ENCODE peak calls at places on chromosomes 11 and 22, in eight cellular contexts. D is SK-N-SH, G is mesothelial cell of epicardium, V is HL-60, O is lung, J is cardiac muscle cell, B is colonic mucosa, Z is GM13977. L is an unnamed sample.

GRCh38 chr11:93221539-93221938 is 23.7 kb upstream of the SLC36A4 start:
- DNase-seq in V (no peak), G (no peak), Z (no peak), D (no peak), J (no peak), B (peak), O (no peak), L (no peak)

GRCh38 chr11:64643927-64644326 is 52.9 kb downstream of the SLC22A12 start:
- DNase-seq in G (no peak), D (no peak), O (no peak), B (no peak), Z (peak), J (no peak), V (no peak), L (no peak)

GRCh38 chr11:62400760-62401159 is 18.1 kb upstream of the SCGB1A1 start:
- DNase-seq in Z (no peak), G (peak), B (peak), J (peak), V (no peak), D (peak), O (peak), L (no peak)

GRCh38 chr11:111582881-111583280 is 19.4 kb upstream of the SIK2 start:
- DNase-seq in V (no peak), D (no peak), B (no peak), G (no peak), J (no peak), O (no peak), Z (no peak), L (no peak)

GRCh38 chr11:57155400-57155799 is 26.4 kb upstream of the LRRC55 start:
- DNase-seq in B (no peak), D (no peak), G (no peak), J (no peak), O (no peak), Z (no peak), V (no peak), L (no peak)

GRCh38 chr11:66124564-66124963 is 54.5 kb downstream of the PACS1 start:
- DNase-seq in G (no peak), Z (no peak), V (no peak), D (no peak), J (peak), O (no peak), B (no peak), L (no peak)

GRCh38 chr11:93986716-93987115 is 34.4 kb upstream of the HEPHL1 start:
- DNase-seq in V (no peak), G (no peak), D (no peak), J (peak), Z (no peak), O (no peak), B (no peak), L (no peak)

GRCh38 chr11:126157326-126158030 is 54.0 kb downstream of the RPUSD4 start:
- DNase-seq in O (no peak), J (no peak), G (no peak), D (no peak), Z (no peak), B (no peak), V (peak), L (no peak)

GRCh38 chr11:69986421-69987229 is 91.5 kb upstream of the ANO1 start:
- DNase-seq in Z (no peak), D (no peak), V (no peak), O (no peak), G (no peak), B (no peak), J (no peak), L (no peak)

GRCh38 chr11:33310720-33311500 is 53.7 kb downstream of the HIPK3 start:
- DNase-seq in O (no peak), D (no peak), V (no peak), G (no peak), B (no peak), Z (no peak), J (peak), L (no peak)

GRCh38 chr11:1656670-1657069 is 27.1 kb downstream of the KRTAP5-5 start:
- DNase-seq in D (no peak), G (no peak), O (no peak), Z (no peak), V (no peak), J (no peak), B (no peak), L (no peak)

GRCh38 chr11:102288745-102289083 is 28.6 kb upstream of the BIRC3 start:
- DNase-seq in B (no peak), O (no peak), Z (no peak), G (no peak), V (no peak), J (no peak), D (no peak), L (no peak)

GRCh38 chr11:114478768-114479167 is 39.5 kb downstream of the REXO2 start:
- DNase-seq in J (peak), O (no peak), B (no peak), G (no peak), V (no peak), Z (no peak), D (no peak), L (no peak)

GRCh38 chr22:46066691-46067090 is 83.6 kb upstream of the PPARA start:
- DNase-seq in O (no peak), G (no peak), Z (no peak), B (peak), D (no peak), J (no peak), V (no peak), L (no peak)

GRCh38 chr11:1290052-1291040 is 19.1 kb downstream of the TOLLIP start:
- DNase-seq in Z (no peak), B (no peak), D (no peak), O (no peak), G (no peak), J (no peak), V (no peak), L (no peak)

GRCh38 chr11:97548280-97548679 is 1158.5 kb downstream of the JRKL start:
- DNase-seq in V (no peak), J (no peak), O (no peak), D (no peak), B (no peak), G (no peak), Z (no peak), L (no peak)

GRCh38 chr11:64665381-64665780 is 57.6 kb downstream of the NRXN2 start:
- DNase-seq in J (no peak), G (no peak), B (no peak), O (no peak), Z (no peak), V (no peak), D (no peak), L (no peak)

GRCh38 chr22:39716534-39716933 is 146.0 kb downstream of the CACNA1I start:
- DNase-seq in B (no peak), O (no peak), G (no peak), V (no peak), J (no peak), D (no peak), Z (no peak), L (no peak)

GRCh38 chr11:101582242-101583052 is 1.4 kb downstream of the TRPC6 start:
- DNase-seq in Z (no peak), B (no peak), D (peak), J (no peak), V (no peak), O (no peak), G (peak), L (no peak)

GRCh38 chr11:134399996-134400395 is 12.0 kb downstream of the B3GAT1 start:
- DNase-seq in D (no peak), G (no peak), V (no peak), O (no peak), Z (no peak), J (no peak), B (no peak), L (no peak)

GRCh38 chr22:23214398-23214797 is 34.1 kb downstream of the BCR start:
- DNase-seq in Z (no peak), V (no peak), B (no peak), O (no peak), J (no peak), D (no peak), G (no peak), L (no peak)

GRCh38 chr11:75718406-75719088 is 909 bp downstream of the MOGAT2 start:
- DNase-seq in B (no peak), D (no peak), V (no peak), O (no peak), Z (no peak), G (no peak), J (peak), L (no peak)

GRCh38 chr11:59678118-59678812 is 9.4 kb upstream of the PATL1 start:
- DNase-seq in J (peak), D (no peak), G (no peak), V (no peak), Z (no peak), B (no peak), O (no peak), L (no peak)

GRCh38 chr11:44634401-44635281 is 69.2 kb downstream of the CD82 start:
- DNase-seq in B (no peak), D (peak), O (peak), G (peak), Z (no peak), J (peak), V (no peak), L (peak)

GRCh38 chr11:47688986-47689385 is 26.2 kb downstream of the AGBL2 start:
- DNase-seq in J (no peak), Z (no peak), G (no peak), V (no peak), D (no peak), B (no peak), O (no peak), L (no peak)

GRCh38 chr11:12799373-12799835 is 125.2 kb downstream of the TEAD1 start:
- DNase-seq in D (no peak), V (no peak), Z (no peak), B (no peak), J (no peak), O (no peak), G (no peak), L (no peak)

GRCh38 chr11:47469411-47470179 is 20.7 kb upstream of the RAPSN start:
- DNase-seq in Z (no peak), O (no peak), J (peak), V (no peak), D (no peak), B (no peak), G (no peak), L (no peak)

GRCh38 chr11:16977136-16978020 is 36.8 kb downstream of the PLEKHA7 start:
- DNase-seq in Z (no peak), J (no peak), D (no peak), G (no peak), V (no peak), O (peak), B (peak), L (no peak)

GRCh38 chr11:72048718-72049460 is 31.5 kb downstream of the NUMA1 start:
- DNase-seq in B (no peak), Z (no peak), V (no peak), J (peak), G (no peak), D (no peak), O (no peak), L (no peak)

GRCh38 chr11:100152751-100153150 is 534.3 kb upstream of the ARHGAP42 start:
- DNase-seq in G (no peak), B (no peak), J (no peak), D (no peak), O (no peak), V (no peak), Z (no peak), L (no peak)

GRCh38 chr11:69166186-69167115 is 10.7 kb downstream of the SMIM38 start:
- DNase-seq in J (peak), O (no peak), V (peak), Z (peak), G (no peak), D (peak), B (no peak), L (no peak)

GRCh38 chr11:114109206-114110090 is 49.9 kb downstream of the ZBTB16 start:
- DNase-seq in Z (no peak), B (no peak), O (no peak), D (no peak), V (peak), G (no peak), J (no peak), L (no peak)

GRCh38 chr11:62919898-62920640 is 1.1 kb downstream of the CHRM1 start:
- DNase-seq in O (no peak), Z (no peak), G (no peak), J (no peak), B (no peak), D (no peak), V (no peak), L (no peak)

GRCh38 chr11:30313580-30313979 is 9.3 kb upstream of the ARL14EP start:
- DNase-seq in Z (no peak), O (no peak), B (no peak), V (no peak), G (no peak), J (no peak), D (no peak), L (no peak)

GRCh38 chr11:62324738-62325556 is 12.3 kb upstream of the ASRGL1 start:
- DNase-seq in V (peak), B (peak), O (peak), J (peak), Z (peak), G (no peak), D (peak), L (no peak)

GRCh38 chr11:40271361-40271760 is 1188.1 kb downstream of the LRRC4C start:
- DNase-seq in J (no peak), B (no peak), Z (no peak), G (no peak), O (no peak), V (no peak), D (no peak), L (no peak)

GRCh38 chr11:108929241-108929640 is 264.4 kb downstream of the DDX10 start:
- DNase-seq in Z (no peak), V (no peak), O (no peak), G (no peak), B (no peak), J (peak), D (no peak), L (no peak)

GRCh38 chr22:46379301-46379930 is 43.9 kb downstream of the TRMU start:
- DNase-seq in O (peak), J (no peak), G (no peak), D (no peak), B (peak), Z (no peak), V (no peak), L (no peak)

GRCh38 chr22:46929689-46930225 is 167.3 kb downstream of the TBC1D22A start:
- DNase-seq in B (peak), J (no peak), G (no peak), D (no peak), O (no peak), V (no peak), Z (no peak), L (peak)

DNA sequence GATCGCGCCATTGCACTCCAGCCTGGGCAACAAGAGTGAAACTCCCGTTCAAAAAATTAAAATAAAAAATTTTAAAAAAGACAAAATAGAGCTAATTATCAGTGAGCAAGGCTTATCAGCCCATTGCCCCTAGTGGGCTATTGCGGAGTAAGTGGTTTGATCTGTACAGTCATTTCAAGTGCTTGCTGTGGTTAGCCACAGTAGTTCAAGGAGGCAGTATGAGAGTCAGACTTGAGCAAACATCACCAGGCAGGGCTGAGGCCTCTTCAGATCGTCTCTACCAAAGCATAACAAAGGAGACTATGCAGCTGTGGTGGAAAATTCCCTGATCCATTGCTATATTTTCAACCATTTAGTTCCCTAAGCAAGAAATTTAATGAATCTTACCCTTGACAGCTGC is 4.3 kb upstream of the SBF2 start:
- DNase-seq in Z (peak), D (no peak), B (no peak), V (peak), O (no peak), G (no peak), J (peak), L (no peak)
- TF ChIP-seq CTCF in Z (peak), D (peak), B (no peak), V (no peak), O (no peak), G (no peak), J (peak), L (peak)

GRCh38 chr11:58575377-58576020 is at the start of gene LPXN:
- DNase-seq in B (no peak), D (no peak), J (peak), V (peak), O (no peak), G (no peak), Z (peak), L (no peak)
- TF ChIP-seq CTCF in B (no peak), D (no peak), J (no peak), V (no peak), O (no peak), G (no peak), Z (peak), L (no peak)

GRCh38 chr22:44033689-44034088 is 9.6 kb downstream of the PARVB start:
- DNase-seq in O (no peak), J (peak), Z (no peak), V (no peak), G (no peak), B (no peak), D (no peak), L (no peak)

GRCh38 chr22:44042822-44043221 is 18.7 kb downstream of the PARVB start:
- DNase-seq in O (no peak), Z (no peak), B (no peak), J (no peak), G (no peak), D (no peak), V (no peak), L (no peak)

GRCh38 chr22:44033287-44033686 is 9.2 kb downstream of the PARVB start:
- DNase-seq in O (no peak), D (no peak), B (no peak), V (no peak), G (no peak), J (no peak), Z (no peak), L (no peak)

GRCh38 chr22:44039566-44040171 is 15.6 kb downstream of the PARVB start:
- DNase-seq in Z (no peak), G (no peak), O (no peak), J (no peak), V (no peak), D (no peak), B (no peak), L (no peak)

GRCh38 chr22:44037519-44038370 is 13.6 kb downstream of the PARVB start:
- DNase-seq in O (no peak), Z (no peak), D (no peak), V (no peak), J (peak), B (no peak), G (no peak), L (no peak)
- TF ChIP-seq CTCF in O (no peak), Z (no peak), D (no peak), V (no peak), J (no peak), B (no peak), G (no peak), L (no peak)

GRCh38 chr22:19719488-19720021 is 3.8 kb upstream of the GP1BB start:
- DNase-seq in V (no peak), O (no peak), D (no peak), G (no peak), B (no peak), J (no peak), Z (no peak), L (no peak)
- TF ChIP-seq CTCF in V (no peak), O (no peak), D (no peak), G (no peak), B (no peak), J (no peak), Z (no peak), L (no peak)

DNA sequence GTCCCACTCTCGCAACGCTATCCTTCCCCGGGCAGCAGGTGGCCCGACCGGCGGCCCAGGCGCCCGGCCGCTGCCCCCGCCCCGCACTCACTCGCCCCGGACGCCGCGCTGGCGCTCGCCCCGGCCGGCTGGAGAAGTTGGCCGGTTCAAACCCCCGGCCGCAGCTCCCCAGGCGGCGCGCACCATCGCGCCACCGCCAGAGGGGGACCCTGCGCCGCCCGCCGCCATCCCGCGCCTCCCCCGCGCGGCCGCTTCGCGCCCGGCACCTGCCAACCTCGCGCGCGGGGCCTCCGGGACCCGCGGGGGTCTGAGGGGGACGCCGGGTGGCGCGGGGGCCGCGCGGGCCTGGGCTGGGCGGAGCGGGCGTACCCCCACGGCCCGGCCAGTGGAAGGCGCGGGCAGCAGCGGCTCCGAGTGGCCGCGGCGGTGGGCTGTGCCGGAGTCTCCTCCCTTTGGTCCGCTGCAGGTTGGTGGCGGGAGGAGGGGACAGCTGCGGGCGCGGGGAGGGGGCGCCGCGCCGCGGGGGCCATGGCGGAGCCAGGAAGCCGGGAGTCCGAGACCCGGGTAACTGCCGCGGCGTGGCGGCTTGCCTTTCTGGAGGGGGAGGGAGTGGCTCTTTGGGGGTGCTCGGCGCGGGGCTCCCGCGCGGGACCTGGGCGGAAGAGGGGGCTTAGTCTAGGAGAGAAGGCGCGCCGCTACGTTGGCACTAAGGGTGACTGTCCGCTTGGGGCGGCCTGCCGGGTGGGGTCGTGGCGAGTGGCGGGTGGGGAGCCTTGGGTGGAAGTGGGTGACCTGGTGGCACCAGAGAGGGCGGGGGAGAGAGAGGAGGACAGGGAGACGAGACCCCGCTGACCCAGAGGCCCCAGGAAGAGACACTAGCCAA is at the start of the genes MPST and TST:
- DNase-seq in G (peak), V (peak), D (peak), Z (peak), O (peak), J (peak), B (peak), L (peak)
- TF ChIP-seq CTCF in G (no peak), V (no peak), D (peak), Z (no peak), O (no peak), J (no peak), B (no peak), L (no peak)

L was measured in osteocyte.